ENCODE peak calls at places on chromosomes 11 and 22, in ten cellular contexts. L is DND-41; V is left ventricle myocardium inferior; N is brain microvascular endothelial cell; O is body of pancreas; A is Jurkat, Clone E6-1; X is pancreas; T is fibroblast of lung; Y is mammary epithelial cell; C is right atrium auricular region. Q is an unnamed sample.

GRCh38 chr11:58495906-58496305 is 12.0 kb downstream of the OR5B21 start:
- DNase-seq in N (no peak), T (no peak), A (no peak), V (no peak), O (no peak), C (no peak), Y (no peak), L (no peak), X (no peak), Q (no peak)

GRCh38 chr11:17244046-17244445 is 32.5 kb upstream of the NUCB2 start:
- DNase-seq in A (no peak), C (no peak), V (no peak), X (no peak), O (no peak), Y (no peak), N (no peak), T (no peak), L (no peak), Q (no peak)

GRCh38 chr22:47801541-47802245 is 1039.2 kb downstream of the TBC1D22A start:
- DNase-seq in L (no peak), Y (no peak), V (no peak), T (no peak), X (no peak), N (no peak), O (no peak), A (no peak), C (no peak), Q (no peak)

GRCh38 chr22:24390576-24390975 is 36.8 kb upstream of the ADORA2A start:
- DNase-seq in L (no peak), N (peak; percentile 50), Y (no peak), T (no peak), V (no peak), A (no peak), O (no peak), C (no peak), X (no peak), Q (no peak)

GRCh38 chr11:3835100-3835485 is 5.7 kb downstream of the RHOG start:
- DNase-seq in Y (no peak), N (no peak), T (no peak), A (no peak), L (no peak), C (no peak), X (no peak), O (no peak), V (no peak), Q (no peak)

GRCh38 chr11:3231851-3232744 is at the start of gene MRGPRE:
- DNase-seq in L (peak; percentile 9), Y (peak; percentile 8), A (no peak), V (peak; percentile 62), O (peak; percentile 40), X (peak; percentile 56), N (no peak), T (no peak), C (peak; percentile 56), Q (no peak)

GRCh38 chr22:26416256-26416655 is 12.8 kb upstream of the ASPHD2 start:
- DNase-seq in Y (no peak), C (no peak), N (no peak), L (no peak), V (no peak), A (no peak), T (no peak), O (no peak), X (no peak), Q (no peak)

GRCh38 chr22:40953446-40953845 is 2.3 kb downstream of the RBX1 start:
- DNase-seq in Y (no peak), T (peak; percentile 38), A (no peak), V (no peak), O (no peak), N (no peak), C (no peak), X (no peak), L (no peak), Q (no peak)

GRCh38 chr11:104352036-104352435 is 188.1 kb upstream of the PDGFD start:
- DNase-seq in L (no peak), N (no peak), V (no peak), T (no peak), O (no peak), A (no peak), C (no peak), Y (peak; percentile 30), X (no peak), Q (no peak)

GRCh38 chr11:78200553-78200952 is 11.8 kb downstream of the USP35 start:
- DNase-seq in A (no peak), V (no peak), O (no peak), X (peak; percentile 48), Y (no peak), C (no peak), T (no peak), L (no peak), N (no peak), Q (no peak)
- H3K4me3 ChIP-seq in A (no peak overlapping the region), V (no peak overlapping the region), O (no peak overlapping the region), X (no peak overlapping the region), Y (no peak overlapping the region), C (no peak overlapping the region), T (no peak overlapping the region), L (no peak overlapping the region), N (no peak overlapping the region), Q (no peak overlapping the region)

DNA sequence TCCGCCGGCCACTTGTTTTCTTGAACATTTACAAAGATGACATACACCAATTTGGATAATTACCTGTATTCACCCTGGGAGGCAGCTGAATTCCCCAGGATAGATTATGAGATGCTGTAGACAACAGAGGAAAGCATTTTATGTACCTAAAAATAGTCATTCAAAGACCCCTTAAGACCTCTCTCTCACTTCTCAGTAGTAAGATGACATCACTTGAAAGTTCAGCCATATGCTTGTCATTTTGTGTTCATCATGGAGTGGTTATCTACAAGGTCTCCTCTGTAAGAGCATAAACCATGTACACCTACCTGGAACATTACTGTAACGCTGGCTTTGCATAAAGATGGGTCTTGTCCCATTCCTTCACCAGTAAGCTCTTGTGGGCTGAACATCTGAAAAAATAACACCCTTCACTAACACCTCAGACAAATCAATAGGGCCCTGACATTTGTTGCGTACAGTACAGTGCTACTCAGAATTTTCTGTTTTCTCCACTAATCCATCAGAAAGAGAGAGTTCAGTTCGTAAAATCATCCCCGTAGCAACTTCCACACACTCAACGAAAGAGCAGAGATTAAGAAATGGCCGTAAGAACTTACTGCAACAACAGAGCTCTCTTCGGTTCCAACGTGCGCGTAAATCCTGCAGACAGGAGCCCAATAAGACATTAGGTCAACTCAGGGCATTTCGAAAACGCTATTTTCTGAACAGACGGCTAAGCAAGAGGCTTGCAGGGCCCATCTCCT is 15.6 kb upstream of the WDR74 start:
- DNase-seq in X (no peak), V (no peak), Y (no peak), T (no peak), O (no peak), N (no peak), L (no peak), C (no peak), A (no peak), Q (no peak)
- H3K4me3 ChIP-seq in X (peak overlapping the region; percentile 58), V (peak overlapping the region; percentile 94), Y (peak overlapping the region; percentile 84), T (peak overlapping the region; percentile 77), O (peak overlapping the region; percentile 39), N (peak overlapping the region; percentile 99), L (peak overlapping the region; percentile 59), C (peak overlapping the region; percentile 78), A (peak overlapping the region; percentile 96), Q (peak overlapping the region; percentile 93)

GRCh38 chr22:20002098-20002497 is 14.5 kb downstream of the ARVCF start:
- DNase-seq in T (no peak), Y (no peak), A (no peak), V (no peak), N (no peak), X (no peak), L (no peak), C (no peak), O (no peak), Q (no peak)

GRCh38 chr22:19998991-19999820 is 17.4 kb downstream of the ARVCF start:
- DNase-seq in T (peak; percentile 46), L (no peak), V (no peak), N (no peak), X (no peak), C (no peak), Y (no peak), A (no peak), O (no peak), Q (peak; percentile 72)

GRCh38 chr22:20001082-20001638 is 15.5 kb downstream of the ARVCF start:
- DNase-seq in O (no peak), X (no peak), T (peak; percentile 80), N (no peak), C (no peak), L (no peak), Y (no peak), A (no peak), V (no peak), Q (no peak)

GRCh38 chr22:19998232-19998951 is 18.2 kb downstream of the ARVCF start:
- DNase-seq in C (no peak), L (no peak), N (no peak), A (no peak), Y (no peak), T (no peak), V (no peak), O (peak; percentile 36), X (no peak), Q (no peak)

GRCh38 chr22:20000246-20001081 is 16.2 kb downstream of the ARVCF start:
- DNase-seq in C (no peak), X (no peak), T (no peak), L (no peak), Y (no peak), O (peak; percentile 47), A (no peak), V (peak; percentile 61), N (no peak), Q (no peak)
- H3K4me3 ChIP-seq in C (no peak overlapping the region), X (no peak overlapping the region), T (no peak overlapping the region), L (no peak overlapping the region), Y (no peak overlapping the region), O (no peak overlapping the region), A (no peak overlapping the region), V (no peak overlapping the region), N (no peak overlapping the region), Q (no peak overlapping the region)

GRCh38 chr11:73470036-73470624 is 93.9 kb downstream of the RELT start:
- DNase-seq in X (no peak), T (no peak), Y (no peak), C (no peak), O (no peak), L (no peak), A (no peak), N (no peak), V (no peak), Q (no peak)
- H3K4me3 ChIP-seq in X (no peak overlapping the region), T (no peak overlapping the region), Y (no peak overlapping the region), C (no peak overlapping the region), O (no peak overlapping the region), L (no peak overlapping the region), A (no peak overlapping the region), N (no peak overlapping the region), V (peak overlapping the region; percentile 7), Q (no peak overlapping the region)

Q was measured in MG63.